ENCODE peak calls at places on chromosomes 7 and 10, in eight cellular contexts. B is Peyer's patch, I is fibroblast of lung, Q is K562, M is mucosa of descending colon, G is AG04450, O is Caco-2, U is right lobe of liver. Y is an unnamed sample.

GRCh38 chr7:21076054-21076453 is 289.4 kb upstream of the SP8 start:
- DNase-seq in I (no peak), G (no peak), Q (no peak), O (no peak), U (no peak), M (no peak), B (no peak), Y (no peak)

GRCh38 chr7:43105521-43106120 is 6.8 kb upstream of the HECW1 start:
- DNase-seq in O (no peak), I (peak), B (no peak), M (no peak), G (no peak), U (no peak), Q (no peak), Y (peak)

GRCh38 chr7:47817922-47818321 is 130.3 kb downstream of the PKD1L1 start:
- DNase-seq in I (no peak), O (no peak), Q (no peak), U (no peak), M (no peak), G (no peak), B (no peak), Y (no peak)

GRCh38 chr10:10663587-10663986 is 354.1 kb upstream of the CELF2 start:
- DNase-seq in I (no peak), Q (no peak), G (no peak), U (no peak), B (no peak), O (no peak), M (no peak), Y (no peak)

GRCh38 chr10:59625842-59626522 is 83.7 kb downstream of the SLC16A9 start:
- DNase-seq in I (peak), U (no peak), O (peak), M (no peak), Q (peak), B (no peak), G (peak), Y (peak)

GRCh38 chr7:8121243-8121642 is 140.7 kb downstream of the ICA1 start:
- DNase-seq in G (no peak), Q (no peak), U (no peak), B (no peak), O (no peak), I (no peak), M (no peak), Y (no peak)

GRCh38 chr7:7103343-7104313 is 78.7 kb upstream of the C1GALT1 start:
- DNase-seq in Q (peak), U (no peak), B (no peak), O (no peak), G (peak), M (no peak), I (peak), Y (peak)

GRCh38 chr7:24141876-24142509 is 142.0 kb upstream of the NPY start:
- DNase-seq in I (no peak), Q (no peak), M (no peak), G (no peak), U (no peak), O (no peak), B (no peak), Y (no peak)

GRCh38 chr10:29540016-29540415 is 94.8 kb downstream of the SVIL start:
- DNase-seq in U (no peak), B (no peak), I (peak), Q (no peak), O (no peak), M (no peak), G (no peak), Y (no peak)

GRCh38 chr7:7496326-7496725 is 39.3 kb downstream of the COL28A1 start:
- DNase-seq in G (no peak), Q (no peak), U (no peak), M (no peak), O (no peak), I (peak), B (no peak), Y (no peak)

GRCh38 chr7:106098889-106099288 is 13.2 kb downstream of the SYPL1 start:
- DNase-seq in I (no peak), M (no peak), U (no peak), G (no peak), O (no peak), Q (no peak), B (no peak), Y (no peak)

GRCh38 chr7:128311003-128311402 is 32.7 kb downstream of the RBM28 start:
- DNase-seq in M (no peak), B (no peak), O (no peak), U (no peak), G (no peak), I (no peak), Q (no peak), Y (no peak)

GRCh38 chr7:141550694-141551079 is 523 bp upstream of the AGK start:
- DNase-seq in M (peak), G (no peak), I (no peak), U (no peak), B (peak), Q (peak), O (no peak), Y (no peak)

GRCh38 chr7:147911224-147911623 is 679.3 kb upstream of the C7orf33 start:
- DNase-seq in Q (no peak), G (no peak), U (no peak), B (no peak), I (no peak), O (no peak), M (no peak), Y (no peak)

GRCh38 chr7:102287465-102288146 is 938 bp downstream of the SH2B2 start:
- DNase-seq in O (peak), Q (no peak), B (peak), G (no peak), U (peak), I (no peak), M (peak), Y (peak)

GRCh38 chr7:154633641-154634040 is 369.3 kb downstream of the PAXIP1 start:
- DNase-seq in Q (no peak), G (no peak), B (no peak), M (no peak), O (no peak), I (no peak), U (no peak), Y (no peak)

GRCh38 chr10:68633816-68634466 is 73.8 kb downstream of the TET1 start:
- DNase-seq in B (no peak), U (no peak), Q (no peak), I (no peak), G (no peak), O (no peak), M (no peak), Y (no peak)

GRCh38 chr10:18545626-18546025 is 105.8 kb downstream of the NSUN6 start:
- DNase-seq in G (peak), U (no peak), B (no peak), Q (no peak), I (peak), O (no peak), M (no peak), Y (peak)

GRCh38 chr10:50152792-50153272 is 85.1 kb downstream of the WASHC2A start:
- DNase-seq in O (no peak), U (peak), M (no peak), I (no peak), G (no peak), B (peak), Q (peak), Y (no peak)

GRCh38 chr7:128344431-128344774 is 695 bp upstream of the RBM28 start:
- DNase-seq in I (no peak), Q (no peak), G (no peak), U (no peak), O (no peak), B (no peak), M (no peak), Y (no peak)

GRCh38 chr7:69631131-69631530 is 32.9 kb downstream of the AUTS2 start:
- DNase-seq in O (no peak), U (no peak), I (no peak), Q (no peak), M (no peak), B (no peak), G (no peak), Y (no peak)

GRCh38 chr10:63396123-63396719 is 69.6 kb downstream of the JMJD1C start:
- DNase-seq in I (no peak), U (no peak), G (no peak), O (no peak), Q (peak), M (no peak), B (no peak), Y (no peak)

GRCh38 chr10:50990568-50991495 is 83.5 kb upstream of the PRKG1 start:
- DNase-seq in I (peak), M (peak), B (peak), Q (no peak), U (no peak), O (no peak), G (peak), Y (peak)

GRCh38 chr10:3530346-3531096 is 254.5 kb downstream of the KLF6 start:
- DNase-seq in Q (no peak), U (no peak), G (no peak), I (peak), O (no peak), M (no peak), B (no peak), Y (no peak)

GRCh38 chr10:14296081-14296709 is 34.5 kb downstream of the FRMD4A start:
- DNase-seq in B (no peak), O (peak), M (no peak), I (peak), U (peak), G (no peak), Q (no peak), Y (peak)

GRCh38 chr10:14604181-14605142 is 170.2 kb downstream of the FAM107B start:
- DNase-seq in B (peak), M (peak), O (peak), Q (peak), I (peak), G (no peak), U (peak), Y (peak)

GRCh38 chr10:123896217-123896927 is 4.8 kb upstream of the CPXM2 start:
- DNase-seq in B (no peak), M (no peak), Q (no peak), G (no peak), O (no peak), I (no peak), U (no peak), Y (no peak)

GRCh38 chr7:17516768-17517167 is 218.3 kb downstream of the AHR start:
- DNase-seq in O (no peak), B (no peak), Q (no peak), G (no peak), M (no peak), I (peak), U (no peak), Y (no peak)

GRCh38 chr10:44186150-44186549 is 198.7 kb downstream of the CXCL12 start:
- DNase-seq in B (no peak), Q (no peak), I (peak), O (no peak), M (no peak), U (no peak), G (peak), Y (peak)

GRCh38 chr7:102916426-102916825 is 3.6 kb downstream of the LRRC17 start:
- DNase-seq in I (peak), U (no peak), B (no peak), G (peak), O (no peak), Q (no peak), M (no peak), Y (peak)

GRCh38 chr7:151427705-151428392 is 12.1 kb downstream of the CRYGN start:
- DNase-seq in U (no peak), B (no peak), I (no peak), O (no peak), G (no peak), M (no peak), Q (no peak), Y (no peak)

GRCh38 chr7:100817097-100817496 is 10.2 kb downstream of the EPHB4 start:
- DNase-seq in O (no peak), M (no peak), U (no peak), B (no peak), I (no peak), Q (no peak), G (no peak), Y (no peak)

DNA sequence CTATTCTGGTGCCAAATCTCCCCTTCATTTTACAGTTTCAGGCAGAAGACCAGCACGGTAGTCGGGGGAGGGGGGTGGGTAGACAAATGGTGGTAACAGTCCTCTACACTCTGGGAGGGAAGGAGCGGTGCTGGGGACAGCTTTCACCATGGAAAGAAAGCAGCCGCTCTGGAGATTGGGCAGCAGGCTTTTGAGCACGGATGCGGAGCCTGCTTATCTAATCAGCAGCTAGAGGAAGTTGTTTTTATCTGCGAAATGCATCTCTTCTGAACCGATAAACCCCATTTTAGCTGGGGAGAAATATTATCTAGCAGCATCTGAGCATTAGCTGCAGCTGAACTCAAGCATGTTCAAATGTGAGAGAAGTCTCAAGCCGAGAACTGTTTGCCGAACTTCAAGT is 28.8 kb downstream of the IKZF1 start:
- DNase-seq in O (no peak), G (no peak), B (no peak), U (no peak), I (no peak), Q (peak), M (no peak), Y (no peak)
- H3K4me3 ChIP-seq in O (no peak), G (no peak), B (no peak), U (no peak), I (no peak), Q (peak), M (no peak), Y (no peak)

DNA sequence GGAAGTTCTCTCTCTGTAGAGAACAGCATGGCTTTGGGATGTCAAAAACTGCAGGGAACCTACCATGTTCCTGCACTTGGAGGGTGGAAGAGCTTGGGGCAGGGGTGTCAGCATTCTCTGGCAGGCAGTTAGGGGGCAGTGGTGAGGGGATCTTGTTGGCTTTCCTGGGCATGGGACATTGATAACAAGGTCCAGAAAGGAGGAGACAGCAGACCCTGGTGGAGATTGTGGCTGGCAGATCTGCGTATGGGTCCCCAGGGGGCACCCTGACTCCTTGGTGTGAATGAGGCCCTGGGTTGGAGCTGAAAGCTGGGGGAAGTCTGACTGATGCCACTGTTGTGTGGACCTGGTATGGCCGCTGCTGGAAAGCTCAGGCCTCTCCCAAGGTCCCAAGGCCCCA is 22.9 kb upstream of the CAMK2B start:
- DNase-seq in B (no peak), M (no peak), Q (peak), U (no peak), G (peak), O (no peak), I (no peak), Y (peak)
- TF ChIP-seq CTCF in B (no peak), M (no peak), Q (peak), U (no peak), G (peak), O (peak), I (peak), Y (peak)

DNA sequence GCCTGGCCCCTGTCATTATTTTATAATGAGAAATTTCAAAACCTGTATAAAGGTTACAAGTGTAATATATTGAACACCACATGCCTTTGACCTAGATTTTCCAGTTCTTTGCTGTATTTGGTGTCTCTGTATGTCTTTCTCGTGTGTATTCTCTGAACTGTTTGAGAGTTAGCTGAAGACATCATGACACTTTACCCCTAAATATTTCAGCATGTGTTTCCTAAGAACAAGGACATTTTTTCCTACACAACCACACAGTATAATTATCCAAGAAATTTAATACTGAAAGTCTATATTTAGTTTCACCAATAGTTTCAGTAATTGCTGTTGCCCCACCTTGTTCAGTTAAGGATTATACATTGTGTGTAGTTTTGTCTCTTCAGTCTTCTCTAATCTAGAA is 14.8 kb downstream of the ZRANB1 start:
- DNase-seq in O (no peak), Q (no peak), G (no peak), M (no peak), U (no peak), I (no peak), B (no peak), Y (no peak)
- H3K4me3 ChIP-seq in O (no peak), Q (no peak), G (no peak), M (no peak), U (no peak), I (no peak), B (no peak), Y (no peak)

DNA sequence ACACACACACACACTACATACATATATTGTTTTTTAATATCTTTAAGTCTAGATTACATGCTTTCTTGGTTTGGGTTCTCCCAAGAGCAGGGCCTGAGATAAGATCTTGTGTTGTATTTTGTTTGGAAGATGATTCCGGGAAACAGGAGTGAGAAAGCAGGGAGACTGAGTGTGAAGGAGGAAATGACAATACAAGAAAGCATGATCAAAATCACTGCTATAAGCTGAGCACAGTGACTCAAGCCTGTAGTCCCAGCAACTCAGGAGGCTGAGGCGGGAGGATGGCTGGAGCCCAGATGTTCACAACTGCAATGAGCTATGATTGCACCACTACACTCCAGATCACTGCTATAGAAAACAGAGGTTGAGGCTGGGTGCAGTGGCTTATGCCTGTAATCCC is 267.6 kb downstream of the SKIDA1 start:
- DNase-seq in G (no peak), I (peak), O (no peak), B (no peak), Q (no peak), M (no peak), U (no peak), Y (no peak)
- TF ChIP-seq CTCF in G (no peak), I (no peak), O (no peak), B (no peak), Q (no peak), M (no peak), U (no peak), Y (no peak)

DNA sequence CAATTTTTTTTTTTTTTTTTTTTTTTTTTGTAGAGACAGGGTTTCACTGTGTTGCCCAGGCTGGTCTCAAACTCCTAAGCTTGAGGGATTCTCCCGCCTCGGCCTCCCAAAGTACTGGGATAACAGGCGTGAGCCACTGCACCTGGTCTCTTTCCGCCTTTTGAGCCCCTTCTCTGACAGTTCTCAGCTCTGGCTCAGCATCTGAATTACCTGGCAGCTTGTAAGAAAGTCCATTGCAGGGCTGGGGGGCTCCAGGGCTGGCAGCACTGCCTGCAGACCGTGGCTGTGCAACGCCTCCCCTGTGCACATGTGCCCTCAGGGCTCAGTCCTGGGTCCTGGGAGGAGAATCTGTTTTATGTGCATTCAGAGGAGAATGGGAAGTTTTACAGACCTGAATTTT is 37.6 kb downstream of the VWA2 start:
- DNase-seq in U (no peak), B (no peak), I (no peak), Q (no peak), O (no peak), G (no peak), M (no peak), Y (no peak)
- H3K4me3 ChIP-seq in U (no peak), B (no peak), I (no peak), Q (no peak), O (no peak), G (no peak), M (no peak), Y (no peak)

GRCh38 chr7:109476409-109476808 is 906.7 kb downstream of the DNAJB9 start:
- DNase-seq in Q (no peak), M (no peak), I (no peak), U (no peak), B (no peak), O (no peak), G (no peak), Y (no peak)

GRCh38 chr7:109479388-109479787 is 909.7 kb downstream of the DNAJB9 start:
- DNase-seq in O (no peak), U (no peak), Q (no peak), I (no peak), B (no peak), G (no peak), M (no peak), Y (no peak)
- TF ChIP-seq CTCF in O (no peak), U (no peak), Q (no peak), I (no peak), B (no peak), G (no peak), M (no peak), Y (no peak)